ENCODE peak calls at places on chromosomes 1 and 21, in seven cellular contexts. V is mucosa of descending colon, X is adrenal gland, H is left ventricle myocardium inferior, M is breast epithelium, O is RWPE2, T is ascending aorta. F is an unnamed sample.

GRCh38 chr1:113307771-113308451 is 82.4 kb upstream of the MAGI3 start:
- DNase-seq in X (no peak), T (no peak), M (no peak), V (no peak), H (no peak), O (no peak), F (no peak)

GRCh38 chr1:20095564-20096434 is 23.5 kb downstream of the PLA2G2D start:
- DNase-seq in V (no peak), O (no peak), H (no peak), X (no peak), T (no peak), M (no peak), F (no peak)

GRCh38 chr1:155389831-155390230 is 69.1 kb downstream of the RUSC1 start:
- DNase-seq in M (no peak), H (no peak), V (no peak), X (no peak), O (no peak), T (no peak), F (no peak)

GRCh38 chr1:183652547-183653467 is at the start of gene APOBEC4:
- DNase-seq in X (no peak), T (no peak), H (no peak), M (no peak), V (peak), O (no peak), F (no peak)

GRCh38 chr1:77888071-77888428 is 374 bp upstream of the NEXN start:
- DNase-seq in X (no peak), T (no peak), V (no peak), H (no peak), M (no peak), O (no peak), F (no peak)

GRCh38 chr1:94876362-94876761 is 50.5 kb downstream of the CNN3 start:
- DNase-seq in T (no peak), X (no peak), V (no peak), M (no peak), H (no peak), O (no peak), F (no peak)

GRCh38 chr1:235069577-235070563 is 58.8 kb downstream of the TOMM20 start:
- DNase-seq in M (peak), T (peak), O (peak), V (peak), H (peak), X (peak), F (no peak)

GRCh38 chr1:224851210-224851849 is 78.1 kb upstream of the DNAH14 start:
- DNase-seq in V (peak), H (peak), X (peak), O (no peak), M (peak), T (no peak), F (no peak)

GRCh38 chr1:116448785-116449385 is 75.8 kb downstream of the ATP1A1 start:
- DNase-seq in M (no peak), T (no peak), X (no peak), O (no peak), V (no peak), H (no peak), F (no peak)

GRCh38 chr1:212161231-212161781 is 123.9 kb upstream of the PPP2R5A start:
- DNase-seq in M (no peak), V (no peak), T (no peak), X (no peak), O (no peak), H (no peak), F (no peak)

GRCh38 chr1:117146570-117147340 is 25.2 kb upstream of the TRIM45 start:
- DNase-seq in H (no peak), M (no peak), O (peak), X (no peak), T (no peak), V (no peak), F (no peak)

GRCh38 chr1:156900019-156900718 is 6.7 kb downstream of the PEAR1 start:
- DNase-seq in O (no peak), M (no peak), T (no peak), X (no peak), H (no peak), V (no peak), F (no peak)

GRCh38 chr21:41458121-41458520 is 32.1 kb downstream of the MX1 start:
- DNase-seq in V (no peak), O (no peak), T (no peak), X (no peak), M (no peak), H (no peak), F (no peak)

GRCh38 chr1:218660678-218661053 is 315.5 kb downstream of the TGFB2 start:
- DNase-seq in H (no peak), V (no peak), O (no peak), X (no peak), M (no peak), T (no peak), F (no peak)

GRCh38 chr1:186680031-186681012 is at the start of gene PTGS2:
- DNase-seq in V (peak), X (peak), H (peak), O (peak), T (peak), M (peak), F (peak)

GRCh38 chr1:185156321-185156853 is 366 bp downstream of the TRMT1L start:
- DNase-seq in H (no peak), M (peak), O (peak), X (no peak), V (no peak), T (no peak), F (no peak)

GRCh38 chr1:154171222-154171583 is 16.3 kb upstream of the NUP210L start:
- DNase-seq in X (no peak), V (no peak), H (no peak), M (no peak), O (no peak), T (no peak), F (no peak)

GRCh38 chr1:232675898-232676297 is 46.0 kb upstream of the SIPA1L2 start:
- DNase-seq in X (no peak), V (no peak), M (no peak), T (no peak), O (no peak), H (no peak), F (no peak)

GRCh38 chr21:15874610-15875009 is 144.8 kb downstream of the USP25 start:
- DNase-seq in O (no peak), X (no peak), T (no peak), M (no peak), V (no peak), H (no peak), F (no peak)

GRCh38 chr1:159798893-159799292 is 3.3 kb upstream of the FCRL6 start:
- DNase-seq in M (no peak), T (peak), H (peak), V (peak), X (peak), O (no peak), F (no peak)

GRCh38 chr1:200668514-200669313 is 993 bp downstream of the DDX59 start:
- DNase-seq in O (no peak), T (no peak), M (no peak), V (peak), H (no peak), X (no peak), F (no peak)

GRCh38 chr1:202133016-202133415 is 10.3 kb downstream of the GPR37L1 start:
- DNase-seq in V (no peak), O (no peak), H (no peak), X (peak), T (no peak), M (no peak), F (no peak)

GRCh38 chr1:173562813-173563212 is 40.1 kb downstream of the SLC9C2 start:
- DNase-seq in H (no peak), O (no peak), T (no peak), X (no peak), M (no peak), V (no peak), F (no peak)

GRCh38 chr1:47650205-47650604 is 212.4 kb downstream of the FOXD2 start:
- DNase-seq in M (no peak), H (no peak), X (no peak), T (peak), V (peak), O (peak), F (no peak)

GRCh38 chr21:46477765-46478164 is 19.1 kb downstream of the DIP2A start:
- DNase-seq in H (no peak), T (no peak), O (no peak), M (no peak), V (no peak), X (no peak), F (no peak)

GRCh38 chr1:212062832-212063438 is 27.4 kb downstream of the DTL start:
- DNase-seq in V (no peak), M (no peak), T (no peak), X (no peak), O (no peak), H (no peak), F (no peak)

DNA sequence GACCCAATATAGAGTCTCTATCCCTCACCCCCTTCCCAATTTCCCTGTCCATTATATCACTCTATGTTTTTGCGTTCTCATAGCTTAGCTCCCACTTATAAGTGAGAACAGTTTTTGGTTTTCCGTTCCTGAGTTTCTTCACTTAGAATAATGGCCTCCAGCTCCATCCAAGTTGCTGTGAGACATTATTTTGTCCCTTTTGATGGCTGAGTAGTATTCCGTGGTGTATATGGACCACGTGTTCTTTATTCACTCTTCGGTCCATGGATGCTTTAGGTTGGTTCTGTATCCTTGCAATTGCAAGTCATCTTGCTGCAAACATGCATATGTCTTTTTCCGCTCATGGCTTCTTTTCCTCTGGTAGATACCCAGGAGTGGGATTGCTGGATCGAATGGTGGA is 54.3 kb downstream of the AGPAT3 start:
- DNase-seq in X (no peak), V (no peak), O (no peak), T (no peak), M (no peak), H (no peak), F (no peak)
- TF ChIP-seq CTCF in X (no peak), V (no peak), O (no peak), T (no peak), M (no peak), H (no peak), F (no peak)

GRCh38 chr1:168141986-168142385 is 5.3 kb upstream of the GPR161 start:
- DNase-seq in H (no peak), M (no peak), T (no peak), X (no peak), V (no peak), O (no peak), F (no peak)
- TF ChIP-seq CTCF in H (no peak), M (no peak), T (no peak), X (no peak), V (no peak), O (no peak), F (no peak)

DNA sequence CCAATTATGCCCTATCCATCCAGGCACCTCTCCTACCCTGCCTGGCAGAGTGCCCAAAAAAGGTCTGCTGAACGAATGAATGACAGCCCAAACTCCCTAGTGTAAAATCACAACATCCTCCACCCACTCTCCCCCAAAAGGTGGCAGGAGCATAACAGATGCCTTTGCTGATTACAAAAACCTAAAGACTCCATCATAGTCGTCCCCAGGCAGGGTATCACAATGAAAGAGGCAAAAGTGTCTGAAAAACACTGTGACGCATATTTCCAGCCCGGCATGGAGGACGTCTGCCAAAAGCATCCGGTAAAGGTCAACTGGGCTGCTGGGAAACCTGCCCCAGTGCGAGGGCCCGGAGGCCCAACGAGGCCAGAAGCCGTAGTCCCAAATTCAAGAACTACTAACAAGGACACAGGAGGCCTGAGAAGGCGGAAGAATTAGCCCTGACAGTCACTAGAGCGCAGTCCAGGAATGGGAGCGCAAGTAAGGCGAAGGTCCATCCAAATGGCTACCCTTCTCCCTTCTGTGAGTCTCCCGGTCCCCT is 578 bp downstream of the SMIM12 start:
- DNase-seq in V (peak), H (no peak), T (peak), M (no peak), O (no peak), X (peak), F (no peak)
- TF ChIP-seq CTCF in V (no peak), H (no peak), T (no peak), M (no peak), O (no peak), X (no peak), F (no peak)

DNA sequence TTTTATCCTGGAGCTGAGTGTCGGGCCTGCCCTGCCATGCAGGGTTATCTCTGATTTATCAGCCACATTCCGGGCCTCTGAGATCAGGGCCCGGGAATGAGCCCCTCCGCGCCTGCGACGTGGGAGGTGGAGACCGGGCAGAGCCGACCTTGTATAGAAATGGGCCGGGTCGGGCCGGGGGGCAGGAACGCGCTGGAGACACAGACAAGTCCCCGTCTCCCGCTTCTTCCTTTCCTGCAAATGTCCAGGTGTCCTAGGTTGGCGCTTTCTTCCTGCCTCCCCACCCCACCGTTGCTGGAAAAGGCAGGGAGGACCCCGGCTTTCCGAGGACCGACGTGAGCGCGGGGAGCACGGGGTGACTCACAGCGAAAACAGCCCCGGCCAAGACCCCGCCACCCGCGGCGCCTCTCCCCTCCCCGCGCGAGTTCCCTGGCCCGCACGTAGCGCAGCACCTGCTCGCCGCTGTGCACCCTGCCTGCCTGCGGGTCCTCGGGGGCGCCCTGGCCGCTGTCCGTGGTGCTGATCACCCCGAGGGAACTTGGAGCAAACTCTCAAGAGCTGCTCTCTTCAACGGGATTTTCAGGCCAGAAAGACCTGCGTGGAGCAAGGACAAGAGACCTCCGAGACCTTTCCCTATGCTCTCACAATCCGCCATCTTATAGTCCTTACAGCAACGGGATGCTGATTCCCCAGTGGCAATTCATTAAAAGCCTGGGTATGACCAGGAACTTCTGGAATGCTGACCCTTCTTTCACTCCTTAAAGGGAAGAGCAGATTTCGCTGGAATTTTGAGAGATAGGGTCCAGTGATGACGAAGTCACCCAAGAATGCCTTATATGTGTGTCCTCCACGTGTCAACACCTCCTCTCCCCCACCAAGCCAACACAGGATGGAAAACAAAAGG is 475 bp upstream of the NPPB start:
- DNase-seq in V (peak), O (no peak), M (no peak), H (peak), X (peak), T (no peak), F (no peak)
- TF ChIP-seq CTCF in V (no peak), O (peak), M (no peak), H (peak), X (peak), T (peak), F (peak)

GRCh38 chr1:24555591-24556413 is at the start of gene NCMAP:
- DNase-seq in H (peak), V (peak), X (no peak), M (no peak), T (peak), O (no peak), F (peak)
- TF ChIP-seq CTCF in H (peak), V (no peak), X (no peak), M (no peak), T (no peak), O (peak), F (peak)